ENCODE peak calls at places on chromosomes 3 and 15, in six cellular contexts. P is T-cell, A is Right ventricle myocardium superior, S is HT1080, X is endothelial cell, L is brain microvascular endothelial cell. W is an unnamed sample.

GRCh38 chr15:69643476-69643875 is 190.9 kb downstream of the RPLP1 start:
- DNase-seq in P (no peak), A (no peak), S (no peak), X (no peak), L (no peak), W (no peak)

GRCh38 chr15:73870700-73871408 is 2.5 kb upstream of the TBC1D21 start:
- DNase-seq in P (peak), A (peak), S (peak), X (no peak), L (peak), W (peak)

GRCh38 chr3:124774305-124774673 is 44.0 kb downstream of the UMPS start:
- DNase-seq in P (no peak), A (peak), S (peak), X (peak), L (peak), W (no peak)

GRCh38 chr3:188211476-188211875 is 57.5 kb downstream of the LPP start:
- DNase-seq in P (no peak), A (no peak), S (no peak), X (no peak), L (no peak), W (no peak)

GRCh38 chr3:46097691-46098241 is 70.5 kb upstream of the XCR1 start:
- DNase-seq in P (no peak), A (peak), S (peak), X (no peak), L (peak), W (peak)

GRCh38 chr15:98807262-98807661 is 158.9 kb downstream of the IGF1R start:
- DNase-seq in P (no peak), A (no peak), S (no peak), X (no peak), L (peak), W (peak)

GRCh38 chr3:76561494-76562242 is 478.2 kb upstream of the ROBO2 start:
- DNase-seq in P (no peak), A (no peak), S (peak), X (no peak), L (no peak), W (no peak)

GRCh38 chr15:29208352-29208751 is 61.3 kb downstream of the NSMCE3 start:
- DNase-seq in P (no peak), A (no peak), S (peak), X (no peak), L (peak), W (no peak)

GRCh38 chr3:176155012-176155411 is 1042.3 kb downstream of the TBL1XR1 start:
- DNase-seq in P (no peak), A (no peak), S (no peak), X (no peak), L (no peak), W (no peak)

GRCh38 chr3:132879651-132880050 is 157.4 kb upstream of the NPHP3 start:
- DNase-seq in P (no peak), A (no peak), S (no peak), X (no peak), L (no peak), W (no peak)

GRCh38 chr3:148682997-148683396 is 14.7 kb upstream of the AGTR1 start:
- DNase-seq in P (no peak), A (no peak), S (no peak), X (no peak), L (no peak), W (no peak)

GRCh38 chr15:28975766-28976179 is 90.0 kb downstream of the APBA2 start:
- DNase-seq in P (peak), A (no peak), S (peak), X (peak), L (peak), W (no peak)